ENCODE peak calls at places on chromosome 12, in eight cellular contexts. H is PC-3, U is fibroblast of lung, E is GM23338, I is OCI-LY7, M is IMR-90, C is SK-N-SH, B is GM23248. K is an unnamed sample.

GRCh38 chr12:49824886-49825285 is 3.3 kb downstream of the NCKAP5L start:
- DNase-seq in U (peak), I (no peak), H (no peak), E (no peak), B (peak), M (peak), C (no peak), K (peak)

GRCh38 chr12:3113671-3114070 is 36.5 kb downstream of the TSPAN9 start:
- DNase-seq in C (no peak), M (no peak), I (no peak), U (no peak), E (no peak), B (no peak), H (no peak), K (no peak)

GRCh38 chr12:123363743-123364531 is 710 bp downstream of the SBNO1 start:
- DNase-seq in B (peak), I (peak), E (peak), H (peak), U (peak), M (no peak), C (peak), K (peak)

GRCh38 chr12:25581067-25581466 is 28.0 kb upstream of the LMNTD1 start:
- DNase-seq in M (no peak), B (no peak), I (no peak), H (no peak), C (no peak), E (no peak), U (no peak), K (no peak)

GRCh38 chr12:8949525-8950286 is at the start of gene M6PR:
- DNase-seq in I (peak), E (peak), B (peak), C (peak), M (peak), H (peak), U (peak), K (peak)

GRCh38 chr12:16076553-16076952 is 165.4 kb downstream of the DERA start:
- DNase-seq in B (peak), U (no peak), C (peak), I (peak), E (peak), M (peak), H (peak), K (no peak)

GRCh38 chr12:105705765-105706164 is 375.3 kb downstream of the C12orf75 start:
- DNase-seq in C (peak), E (peak), H (peak), M (peak), B (peak), I (peak), U (peak), K (peak)

GRCh38 chr12:86148612-86149011 is 107.6 kb downstream of the MGAT4C start:
- DNase-seq in H (no peak), B (no peak), M (peak), I (no peak), E (no peak), U (peak), C (no peak), K (no peak)

GRCh38 chr12:92027243-92027642 is 118.4 kb downstream of the BTG1 start:
- DNase-seq in H (no peak), I (no peak), U (no peak), B (no peak), E (no peak), C (no peak), M (no peak), K (no peak)

GRCh38 chr12:116236986-116237385 is 40.5 kb downstream of the MED13L start:
- DNase-seq in M (no peak), U (peak), I (no peak), C (no peak), B (peak), H (no peak), E (no peak), K (no peak)

GRCh38 chr12:88585054-88585453 is 4.8 kb upstream of the KITLG start:
- DNase-seq in I (no peak), E (no peak), M (no peak), U (no peak), H (no peak), B (no peak), C (no peak), K (no peak)

GRCh38 chr12:102406033-102406584 is 74.3 kb downstream of the IGF1 start:
- DNase-seq in M (peak), E (no peak), C (peak), I (no peak), U (peak), B (peak), H (no peak), K (peak)

GRCh38 chr12:49032679-49033447 is 14.3 kb upstream of the PRKAG1 start:
- DNase-seq in I (no peak), M (no peak), E (no peak), B (no peak), C (no peak), U (no peak), H (no peak), K (no peak)

GRCh38 chr12:129276408-129277042 is 423.2 kb downstream of the GLT1D1 start:
- DNase-seq in B (no peak), I (no peak), U (peak), H (no peak), M (no peak), E (no peak), C (no peak), K (no peak)

GRCh38 chr12:93136243-93137015 is 207.3 kb upstream of the EEA1 start:
- DNase-seq in M (no peak), I (no peak), C (no peak), E (no peak), U (no peak), H (no peak), B (no peak), K (no peak)

GRCh38 chr12:131831635-131832041 is 3.4 kb downstream of the MMP17 start:
- DNase-seq in U (peak), E (no peak), M (peak), C (no peak), I (no peak), B (peak), H (peak), K (no peak)

GRCh38 chr12:22722081-22722480 is 97.1 kb downstream of the ETNK1 start:
- DNase-seq in H (no peak), E (no peak), M (no peak), B (no peak), C (no peak), I (no peak), U (no peak), K (no peak)

GRCh38 chr12:52838871-52839446 is 4.8 kb upstream of the KRT79 start:
- DNase-seq in C (no peak), U (no peak), B (no peak), H (no peak), E (no peak), M (no peak), I (no peak), K (no peak)

GRCh38 chr12:88578821-88579518 is 1.3 kb downstream of the KITLG start:
- DNase-seq in M (no peak), I (no peak), U (no peak), E (peak), H (peak), C (peak), B (peak), K (peak)

GRCh38 chr12:131011165-131012079 is 57.7 kb downstream of the ADGRD1 start:
- DNase-seq in H (no peak), U (no peak), M (no peak), E (no peak), C (no peak), I (no peak), B (peak), K (no peak)

GRCh38 chr12:108825205-108825950 is 32.0 kb downstream of the SSH1 start:
- DNase-seq in U (peak), M (peak), E (no peak), C (no peak), H (no peak), I (no peak), B (peak), K (no peak)

GRCh38 chr12:29113101-29113500 is 36.0 kb upstream of the FAR2 start:
- DNase-seq in U (peak), M (peak), I (no peak), E (no peak), H (peak), C (no peak), B (peak), K (no peak)

GRCh38 chr12:6370576-6370935 is 4.8 kb downstream of the SCNN1A start:
- DNase-seq in H (no peak), B (no peak), C (no peak), I (no peak), U (no peak), E (no peak), M (no peak), K (no peak)

GRCh38 chr12:67968316-67968715 is 20.9 kb upstream of the IFNG-AS1 start:
- DNase-seq in H (peak), M (no peak), C (no peak), U (peak), B (peak), I (no peak), E (no peak), K (no peak)

GRCh38 chr12:55822228-55822627 is 4.4 kb downstream of the ORMDL2 start:
- DNase-seq in U (no peak), I (no peak), M (no peak), E (peak), H (peak), B (no peak), C (no peak), K (no peak)

GRCh38 chr12:121397521-121397920 is 2.4 kb upstream of the RNF34 start:
- DNase-seq in U (no peak), E (no peak), M (no peak), C (no peak), B (no peak), H (no peak), I (no peak), K (no peak)

GRCh38 chr12:80175307-80175930 is 76.1 kb downstream of the OTOGL start:
- DNase-seq in B (peak), U (peak), E (no peak), C (no peak), I (no peak), M (peak), H (peak), K (no peak)

GRCh38 chr12:12784911-12785814 is at the start of gene APOLD1:
- DNase-seq in C (no peak), M (no peak), B (no peak), I (peak), H (no peak), E (peak), U (no peak), K (peak)

GRCh38 chr12:30515351-30515750 is 180.3 kb downstream of the IPO8 start:
- DNase-seq in H (peak), B (peak), U (peak), E (peak), I (peak), C (peak), M (no peak), K (peak)

GRCh38 chr12:45303955-45304354 is 88.1 kb downstream of the ANO6 start:
- DNase-seq in E (no peak), U (no peak), H (no peak), I (no peak), B (no peak), M (no peak), C (no peak), K (no peak)

DNA sequence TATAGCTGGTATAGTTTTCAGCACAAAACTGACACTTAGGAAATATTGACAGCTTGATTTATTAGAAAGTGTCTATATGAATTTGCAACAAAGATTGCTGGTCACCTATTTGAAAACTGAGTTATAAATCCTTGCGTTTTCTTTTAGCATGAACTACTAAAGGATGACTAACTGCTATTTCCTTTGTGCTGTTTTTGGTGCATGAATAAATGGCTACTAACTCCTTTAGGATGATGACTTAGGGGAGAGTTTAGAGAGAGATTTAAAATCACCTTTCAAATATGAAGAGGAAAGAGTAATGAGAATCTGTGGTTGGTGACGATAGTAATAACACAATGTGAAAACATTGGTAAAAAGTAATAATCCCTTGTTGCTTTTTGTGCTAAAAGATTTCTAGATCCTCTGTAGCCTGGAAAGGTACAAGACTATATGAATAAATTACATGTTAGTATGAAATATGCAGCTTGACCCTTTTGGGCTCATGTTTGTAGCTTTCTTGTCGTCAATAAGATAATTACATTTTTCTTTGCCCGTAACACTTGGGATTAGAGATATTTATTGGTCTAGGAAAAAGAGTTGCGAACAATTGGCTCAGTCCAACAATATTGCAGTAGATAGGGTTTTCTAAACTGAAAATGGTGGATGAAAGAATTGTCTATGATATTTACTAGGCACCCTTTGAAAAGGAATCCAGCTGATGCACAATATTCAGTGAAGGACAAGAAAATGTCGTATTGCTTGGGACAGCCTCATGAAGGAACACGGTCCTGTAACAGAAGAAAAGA is 453.0 kb downstream of the ADAMTS20 start:
- DNase-seq in U (peak), B (peak), M (peak), H (no peak), C (no peak), E (no peak), I (no peak), K (peak)
- H2AFZ ChIP-seq in U (no peak), B (peak), M (no peak), H (peak), C (no peak), E (no peak), I (no peak), K (no peak)

GRCh38 chr12:76033116-76034001 is 1.8 kb upstream of the PHLDA1 start:
- DNase-seq in C (no peak), E (peak), I (no peak), M (peak), U (peak), B (peak), H (peak), K (peak)
- H3K27ac ChIP-seq in C (peak), E (peak), I (no peak), M (peak), U (peak), B (peak), H (peak), K (peak)

GRCh38 chr12:51373222-51373621 is 18.0 kb downstream of the GALNT6 start:
- DNase-seq in M (no peak), U (no peak), I (no peak), H (no peak), C (no peak), B (no peak), E (no peak), K (no peak)

GRCh38 chr12:51371295-51371953 is 19.8 kb downstream of the GALNT6 start:
- DNase-seq in E (peak), I (no peak), B (peak), H (peak), C (peak), U (peak), M (peak), K (peak)

GRCh38 chr12:51374346-51374745 is 16.9 kb downstream of the GALNT6 start:
- DNase-seq in B (no peak), M (no peak), U (no peak), C (no peak), E (no peak), H (no peak), I (no peak), K (peak)

GRCh38 chr12:51370667-51371066 is 20.5 kb downstream of the GALNT6 start:
- DNase-seq in I (no peak), E (no peak), C (no peak), H (no peak), B (no peak), U (no peak), M (no peak), K (no peak)

DNA sequence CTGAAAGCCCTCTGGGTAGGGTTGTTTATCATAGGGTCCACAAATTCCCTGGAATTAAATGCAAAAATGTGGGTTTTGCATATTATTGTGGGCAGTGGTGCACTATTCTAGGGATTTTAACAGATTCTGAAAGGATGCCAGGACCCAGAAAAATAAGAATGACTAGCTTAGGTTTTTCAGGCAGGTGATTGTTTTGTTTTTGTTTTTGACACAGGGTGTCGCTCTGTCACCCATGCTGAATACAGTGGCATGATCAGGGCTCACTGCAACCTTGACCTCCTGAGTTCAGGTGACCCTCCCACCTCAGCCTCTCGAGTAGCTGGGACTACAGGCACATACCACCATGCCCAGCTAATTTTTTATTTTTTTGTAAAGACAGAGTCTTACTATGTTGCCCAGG is 19.2 kb downstream of the GALNT6 start:
- DNase-seq in B (peak), I (no peak), M (no peak), C (no peak), E (no peak), U (no peak), H (peak), K (no peak)
- H2AFZ ChIP-seq in B (peak), I (no peak), M (peak), C (peak), E (no peak), U (no peak), H (peak), K (peak)

GRCh38 chr12:124750149-124750656 is 113.5 kb downstream of the SCARB1 start:
- DNase-seq in I (no peak), B (no peak), U (no peak), E (no peak), C (no peak), H (no peak), M (no peak), K (no peak)
- H3K27ac ChIP-seq in I (no peak), B (no peak), U (no peak), E (peak), C (no peak), H (no peak), M (no peak), K (no peak)

GRCh38 chr12:64082866-64083268 is 139.2 kb downstream of the KICS2 start:
- DNase-seq in C (peak), I (no peak), H (no peak), B (no peak), U (no peak), E (no peak), M (no peak), K (no peak)
- H2AFZ ChIP-seq in C (peak), I (no peak), H (no peak), B (no peak), U (no peak), E (no peak), M (no peak), K (no peak)

GRCh38 chr12:96212456-96213375 is 18.5 kb downstream of the ELK3 start:
- DNase-seq in B (no peak), M (no peak), I (no peak), E (no peak), H (no peak), C (no peak), U (no peak), K (peak)

GRCh38 chr12:96211989-96212388 is 17.8 kb downstream of the ELK3 start:
- DNase-seq in H (no peak), M (no peak), B (no peak), I (no peak), C (no peak), E (no peak), U (no peak), K (peak)

GRCh38 chr12:96208346-96208745 is 14.2 kb downstream of the ELK3 start:
- DNase-seq in I (no peak), H (peak), U (peak), M (peak), E (no peak), B (peak), C (no peak), K (peak)

GRCh38 chr12:96208801-96209534 is 14.8 kb downstream of the ELK3 start:
- DNase-seq in E (no peak), I (peak), H (no peak), B (no peak), M (no peak), U (no peak), C (no peak), K (peak)

DNA sequence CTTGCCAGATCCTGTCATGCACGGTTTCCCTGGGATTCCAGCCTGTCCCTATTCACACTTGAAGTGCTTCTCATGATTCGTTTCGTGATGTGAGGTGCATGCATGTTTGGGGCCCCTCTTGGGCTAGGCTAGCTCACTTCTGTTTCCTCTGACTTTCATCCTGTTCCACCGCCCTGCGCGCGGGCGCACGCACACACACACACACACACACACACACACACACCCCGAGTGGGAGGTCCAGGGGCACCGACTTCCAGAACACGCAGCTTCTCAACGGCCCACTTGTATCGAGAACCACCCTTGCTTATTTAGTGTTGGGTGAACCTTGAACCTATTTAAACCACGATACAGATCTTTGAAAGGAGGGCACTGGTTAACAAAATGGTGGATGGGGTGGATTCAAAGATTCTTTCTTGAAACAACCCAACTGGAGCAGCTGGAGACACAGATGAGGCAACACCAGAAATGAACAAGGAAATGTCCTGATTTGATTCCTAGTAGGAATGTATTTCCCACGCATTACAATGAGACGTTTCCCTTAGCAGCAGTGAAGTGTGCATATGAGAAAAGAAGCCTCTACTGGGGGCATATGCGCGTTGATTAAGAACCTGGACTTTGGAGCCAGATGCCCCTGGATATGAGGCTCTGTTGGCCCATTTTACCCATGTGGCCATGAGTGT is 16.3 kb downstream of the ELK3 start:
- DNase-seq in I (no peak), B (no peak), H (no peak), E (no peak), C (no peak), U (no peak), M (no peak), K (peak)
- H3K27ac ChIP-seq in I (no peak), B (no peak), H (no peak), E (no peak), C (no peak), U (no peak), M (no peak), K (peak)

DNA sequence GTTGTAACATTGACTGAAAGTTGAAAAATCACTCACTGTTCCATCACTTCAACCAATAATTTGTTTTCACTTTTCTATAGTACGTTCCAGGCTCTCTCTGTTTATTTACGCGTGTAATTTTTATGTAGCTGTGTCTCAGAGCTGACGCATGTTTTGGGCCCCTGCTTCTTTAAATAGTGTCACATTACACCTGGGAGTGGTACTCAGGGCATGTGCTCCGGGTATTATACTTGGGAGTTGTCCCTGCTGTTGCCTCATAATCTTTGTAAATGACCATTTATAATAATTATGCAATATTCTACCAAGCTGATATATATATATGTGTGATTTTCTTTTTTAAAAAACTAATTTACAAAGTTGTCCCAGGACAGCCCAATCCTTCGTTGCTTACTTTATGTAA is 132.8 kb upstream of the CPM start:
- DNase-seq in E (no peak), B (no peak), M (peak), C (no peak), H (peak), I (no peak), U (no peak), K (no peak)
- H2AFZ ChIP-seq in E (no peak), B (no peak), M (no peak), C (no peak), H (no peak), I (no peak), U (no peak), K (no peak)

K was measured in endothelial cell of umbilical vein.